ENCODE peak calls at places on chromosome 18, in seven cellular contexts. One of them, this sample, is unnamed.

GRCh38 chr18:47993409-47993808 is 63.0 kb upstream of the SMAD2 start:
- DNase-seq in pancreas: no peak
- DNase-seq in OCI-LY7: no peak
- DNase-seq in left ventricle myocardium inferior: no peak
- DNase-seq in GM06990: no peak
- DNase-seq in omental fat pad: no peak
- DNase-seq in progenitor cell of endocrine pancreas: no peak
- DNase-seq in this sample: no peak

GRCh38 chr18:48785686-48786470 is 164.9 kb downstream of the SMAD7 start:
- DNase-seq in pancreas: no peak
- DNase-seq in OCI-LY7: no peak
- DNase-seq in left ventricle myocardium inferior: peak; percentile 4
- DNase-seq in GM06990: no peak
- DNase-seq in omental fat pad: no peak
- DNase-seq in progenitor cell of endocrine pancreas: no peak
- DNase-seq in this sample: no peak

GRCh38 chr18:27185025-27185763 is at the start of gene CHST9:
- DNase-seq in pancreas: peak; percentile 63
- DNase-seq in OCI-LY7: no peak
- DNase-seq in left ventricle myocardium inferior: peak; percentile 46
- DNase-seq in GM06990: peak; percentile 1
- DNase-seq in omental fat pad: no peak
- DNase-seq in progenitor cell of endocrine pancreas: peak; percentile 43
- DNase-seq in this sample: no peak

GRCh38 chr18:5879479-5879882 is 15.8 kb downstream of the TMEM200C start:
- DNase-seq in pancreas: no peak
- DNase-seq in OCI-LY7: peak; percentile 22
- DNase-seq in left ventricle myocardium inferior: no peak
- DNase-seq in GM06990: no peak
- DNase-seq in omental fat pad: no peak
- DNase-seq in progenitor cell of endocrine pancreas: no peak
- DNase-seq in this sample: no peak

GRCh38 chr18:9237982-9238381 is 96.6 kb upstream of the TWSG1 start:
- DNase-seq in pancreas: no peak
- DNase-seq in OCI-LY7: no peak
- DNase-seq in left ventricle myocardium inferior: no peak
- DNase-seq in GM06990: no peak
- DNase-seq in omental fat pad: no peak
- DNase-seq in progenitor cell of endocrine pancreas: no peak
- DNase-seq in this sample: peak; percentile 19

GRCh38 chr18:323253-323622 is 55.4 kb upstream of the THOC1 start:
- DNase-seq in pancreas: no peak
- DNase-seq in OCI-LY7: no peak
- DNase-seq in left ventricle myocardium inferior: no peak
- DNase-seq in GM06990: no peak
- DNase-seq in omental fat pad: no peak
- DNase-seq in progenitor cell of endocrine pancreas: no peak
- DNase-seq in this sample: no peak

GRCh38 chr18:63947051-63947790 is 1.9 kb upstream of the HMSD start:
- DNase-seq in pancreas: no peak
- DNase-seq in OCI-LY7: no peak
- DNase-seq in left ventricle myocardium inferior: no peak
- DNase-seq in GM06990: no peak
- DNase-seq in omental fat pad: no peak
- DNase-seq in progenitor cell of endocrine pancreas: no peak
- DNase-seq in this sample: no peak

GRCh38 chr18:10013621-10014543 is 100.1 kb downstream of the VAPA start:
- DNase-seq in pancreas: no peak
- DNase-seq in OCI-LY7: peak; percentile 11
- DNase-seq in left ventricle myocardium inferior: peak; percentile 67
- DNase-seq in GM06990: no peak
- DNase-seq in omental fat pad: no peak
- DNase-seq in progenitor cell of endocrine pancreas: no peak
- DNase-seq in this sample: no peak

GRCh38 chr18:63339920-63340484 is 20.4 kb upstream of the BCL2 start:
- DNase-seq in pancreas: no peak
- DNase-seq in OCI-LY7: peak; percentile 45
- DNase-seq in left ventricle myocardium inferior: no peak
- DNase-seq in GM06990: no peak
- DNase-seq in omental fat pad: no peak
- DNase-seq in progenitor cell of endocrine pancreas: no peak
- DNase-seq in this sample: peak; percentile 54

GRCh38 chr18:10591891-10592290 is 66.1 kb downstream of the NAPG start:
- DNase-seq in pancreas: no peak
- DNase-seq in OCI-LY7: peak; percentile 1
- DNase-seq in left ventricle myocardium inferior: no peak
- DNase-seq in GM06990: peak; percentile 17
- DNase-seq in omental fat pad: no peak
- DNase-seq in progenitor cell of endocrine pancreas: no peak
- DNase-seq in this sample: no peak

GRCh38 chr18:11927497-11927896 is 19.4 kb upstream of the MPPE1 start:
- DNase-seq in pancreas: no peak
- DNase-seq in OCI-LY7: no peak
- DNase-seq in left ventricle myocardium inferior: no peak
- DNase-seq in GM06990: no peak
- DNase-seq in omental fat pad: no peak
- DNase-seq in progenitor cell of endocrine pancreas: no peak
- DNase-seq in this sample: no peak

GRCh38 chr18:8795586-8795985 is 90.2 kb downstream of the MTCL1 start:
- DNase-seq in pancreas: no peak
- DNase-seq in OCI-LY7: no peak
- DNase-seq in left ventricle myocardium inferior: no peak
- DNase-seq in GM06990: no peak
- DNase-seq in omental fat pad: no peak
- DNase-seq in progenitor cell of endocrine pancreas: no peak
- DNase-seq in this sample: no peak

GRCh38 chr18:44968336-44968735 is 287.6 kb downstream of the SETBP1 start:
- DNase-seq in pancreas: no peak
- DNase-seq in OCI-LY7: no peak
- DNase-seq in left ventricle myocardium inferior: no peak
- DNase-seq in GM06990: no peak
- DNase-seq in omental fat pad: no peak
- DNase-seq in progenitor cell of endocrine pancreas: no peak
- DNase-seq in this sample: no peak

GRCh38 chr18:44974174-44974573 is 293.5 kb downstream of the SETBP1 start:
- DNase-seq in pancreas: no peak
- DNase-seq in OCI-LY7: no peak
- DNase-seq in left ventricle myocardium inferior: no peak
- DNase-seq in GM06990: no peak
- DNase-seq in omental fat pad: no peak
- DNase-seq in progenitor cell of endocrine pancreas: no peak
- DNase-seq in this sample: no peak

GRCh38 chr18:44977856-44978255 is 297.2 kb downstream of the SETBP1 start:
- DNase-seq in pancreas: no peak
- DNase-seq in OCI-LY7: no peak
- DNase-seq in left ventricle myocardium inferior: no peak
- DNase-seq in GM06990: no peak
- DNase-seq in omental fat pad: no peak
- DNase-seq in progenitor cell of endocrine pancreas: no peak
- DNase-seq in this sample: no peak

GRCh38 chr18:44969214-44969842 is 288.6 kb downstream of the SETBP1 start:
- DNase-seq in pancreas: no peak
- DNase-seq in OCI-LY7: no peak
- DNase-seq in left ventricle myocardium inferior: no peak
- DNase-seq in GM06990: no peak
- DNase-seq in omental fat pad: no peak
- DNase-seq in progenitor cell of endocrine pancreas: no peak
- DNase-seq in this sample: no peak

DNA sequence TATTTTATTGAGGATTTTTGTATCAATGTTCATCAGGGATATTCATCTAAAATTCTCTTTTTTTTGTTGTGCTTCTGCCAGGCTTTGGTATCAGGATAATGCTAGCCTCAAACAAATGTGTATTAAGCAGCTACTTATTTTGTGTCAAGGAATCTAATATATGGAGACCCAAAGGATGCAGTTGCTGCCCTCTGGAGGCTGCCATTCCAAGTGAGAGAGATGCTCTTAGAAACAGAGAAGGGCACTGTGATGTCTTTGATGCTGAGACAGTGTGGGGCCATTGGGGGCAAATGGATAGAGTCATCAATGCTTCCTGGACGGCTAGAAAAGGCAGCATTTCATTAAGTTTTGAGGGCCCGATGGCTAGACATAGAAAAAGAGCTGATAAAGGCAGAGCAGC is 292.6 kb downstream of the SETBP1 start:
- DNase-seq in pancreas: no peak
- DNase-seq in OCI-LY7: peak; percentile 3
- DNase-seq in left ventricle myocardium inferior: no peak
- DNase-seq in GM06990: no peak
- DNase-seq in omental fat pad: no peak
- DNase-seq in progenitor cell of endocrine pancreas: no peak
- DNase-seq in this sample: no peak
- TF ChIP-seq CTCF in pancreas: no peak
- TF ChIP-seq CTCF in OCI-LY7: no peak
- TF ChIP-seq CTCF in left ventricle myocardium inferior: peak; percentile 39
- TF ChIP-seq CTCF in GM06990: peak; percentile 44
- TF ChIP-seq CTCF in omental fat pad: no peak
- TF ChIP-seq CTCF in progenitor cell of endocrine pancreas: no peak
- TF ChIP-seq CTCF in this sample: no peak

GRCh38 chr18:23921716-23922285 is 92.8 kb upstream of the TTC39C start:
- DNase-seq in pancreas: no peak
- DNase-seq in OCI-LY7: no peak
- DNase-seq in left ventricle myocardium inferior: no peak
- DNase-seq in GM06990: no peak
- DNase-seq in omental fat pad: no peak
- DNase-seq in progenitor cell of endocrine pancreas: no peak
- DNase-seq in this sample: no peak

GRCh38 chr18:23916338-23916737 is 98.2 kb upstream of the TTC39C start:
- DNase-seq in pancreas: no peak
- DNase-seq in OCI-LY7: no peak
- DNase-seq in left ventricle myocardium inferior: no peak
- DNase-seq in GM06990: no peak
- DNase-seq in omental fat pad: no peak
- DNase-seq in progenitor cell of endocrine pancreas: no peak
- DNase-seq in this sample: no peak

GRCh38 chr18:23920054-23920453 is 94.5 kb upstream of the TTC39C start:
- DNase-seq in pancreas: no peak
- DNase-seq in OCI-LY7: no peak
- DNase-seq in left ventricle myocardium inferior: no peak
- DNase-seq in GM06990: no peak
- DNase-seq in omental fat pad: no peak
- DNase-seq in progenitor cell of endocrine pancreas: no peak
- DNase-seq in this sample: no peak

GRCh38 chr18:23922939-23923338 is 91.6 kb upstream of the TTC39C start:
- DNase-seq in pancreas: no peak
- DNase-seq in OCI-LY7: no peak
- DNase-seq in left ventricle myocardium inferior: no peak
- DNase-seq in GM06990: no peak
- DNase-seq in omental fat pad: no peak
- DNase-seq in progenitor cell of endocrine pancreas: no peak
- DNase-seq in this sample: no peak

GRCh38 chr18:23918395-23919032 is 96.0 kb upstream of the TTC39C start:
- DNase-seq in pancreas: peak; percentile 52
- DNase-seq in OCI-LY7: peak; percentile 89
- DNase-seq in left ventricle myocardium inferior: peak; percentile 68
- DNase-seq in GM06990: no peak
- DNase-seq in omental fat pad: peak; percentile 93
- DNase-seq in progenitor cell of endocrine pancreas: peak; percentile 68
- DNase-seq in this sample: peak; percentile 95
- TF ChIP-seq CTCF in pancreas: peak; percentile 84
- TF ChIP-seq CTCF in OCI-LY7: peak; percentile 99
- TF ChIP-seq CTCF in left ventricle myocardium inferior: peak; percentile 91
- TF ChIP-seq CTCF in GM06990: peak; percentile 87
- TF ChIP-seq CTCF in omental fat pad: no peak
- TF ChIP-seq CTCF in progenitor cell of endocrine pancreas: peak; percentile 91
- TF ChIP-seq CTCF in this sample: peak; percentile 83

GRCh38 chr18:50338676-50339075 is 36.2 kb upstream of the SKA1 start:
- DNase-seq in pancreas: no peak
- DNase-seq in OCI-LY7: no peak
- DNase-seq in left ventricle myocardium inferior: no peak
- DNase-seq in GM06990: no peak
- DNase-seq in omental fat pad: no peak
- DNase-seq in progenitor cell of endocrine pancreas: no peak
- DNase-seq in this sample: no peak

GRCh38 chr18:50334546-50335152 is 40.2 kb upstream of the SKA1 start:
- DNase-seq in pancreas: no peak
- DNase-seq in OCI-LY7: peak; percentile 21
- DNase-seq in left ventricle myocardium inferior: no peak
- DNase-seq in GM06990: no peak
- DNase-seq in omental fat pad: no peak
- DNase-seq in progenitor cell of endocrine pancreas: no peak
- DNase-seq in this sample: no peak

GRCh38 chr18:50338122-50338521 is 36.7 kb upstream of the SKA1 start:
- DNase-seq in pancreas: no peak
- DNase-seq in OCI-LY7: no peak
- DNase-seq in left ventricle myocardium inferior: no peak
- DNase-seq in GM06990: no peak
- DNase-seq in omental fat pad: no peak
- DNase-seq in progenitor cell of endocrine pancreas: no peak
- DNase-seq in this sample: no peak

GRCh38 chr18:50341443-50341842 is 33.4 kb upstream of the SKA1 start:
- DNase-seq in pancreas: no peak
- DNase-seq in OCI-LY7: no peak
- DNase-seq in left ventricle myocardium inferior: no peak
- DNase-seq in GM06990: no peak
- DNase-seq in omental fat pad: no peak
- DNase-seq in progenitor cell of endocrine pancreas: no peak
- DNase-seq in this sample: no peak

DNA sequence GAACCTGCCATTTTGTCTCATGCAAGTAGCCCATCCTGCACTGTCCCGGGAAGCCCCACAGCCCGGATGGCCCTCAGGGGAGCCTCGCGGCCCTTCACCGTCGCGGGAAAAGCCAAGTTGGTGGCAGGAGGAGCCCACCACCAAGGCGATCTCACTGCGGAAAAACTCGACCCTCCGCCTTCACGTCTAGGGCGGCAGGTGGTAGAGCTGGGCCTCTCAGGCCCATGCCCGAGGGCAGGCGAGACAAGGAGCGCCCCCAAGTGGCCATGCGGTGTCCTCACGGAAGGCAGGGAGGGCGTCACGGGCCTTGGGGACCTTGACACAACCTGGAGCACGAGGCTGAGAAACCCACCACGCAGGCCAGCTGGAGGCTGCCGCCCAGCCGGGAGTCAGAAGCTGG is 34.8 kb upstream of the SKA1 start:
- DNase-seq in pancreas: no peak
- DNase-seq in OCI-LY7: no peak
- DNase-seq in left ventricle myocardium inferior: no peak
- DNase-seq in GM06990: no peak
- DNase-seq in omental fat pad: no peak
- DNase-seq in progenitor cell of endocrine pancreas: no peak
- DNase-seq in this sample: no peak
- TF ChIP-seq CTCF in pancreas: no peak
- TF ChIP-seq CTCF in OCI-LY7: peak; percentile 34
- TF ChIP-seq CTCF in left ventricle myocardium inferior: no peak
- TF ChIP-seq CTCF in GM06990: peak; percentile 37
- TF ChIP-seq CTCF in omental fat pad: no peak
- TF ChIP-seq CTCF in progenitor cell of endocrine pancreas: no peak
- TF ChIP-seq CTCF in this sample: no peak

DNA sequence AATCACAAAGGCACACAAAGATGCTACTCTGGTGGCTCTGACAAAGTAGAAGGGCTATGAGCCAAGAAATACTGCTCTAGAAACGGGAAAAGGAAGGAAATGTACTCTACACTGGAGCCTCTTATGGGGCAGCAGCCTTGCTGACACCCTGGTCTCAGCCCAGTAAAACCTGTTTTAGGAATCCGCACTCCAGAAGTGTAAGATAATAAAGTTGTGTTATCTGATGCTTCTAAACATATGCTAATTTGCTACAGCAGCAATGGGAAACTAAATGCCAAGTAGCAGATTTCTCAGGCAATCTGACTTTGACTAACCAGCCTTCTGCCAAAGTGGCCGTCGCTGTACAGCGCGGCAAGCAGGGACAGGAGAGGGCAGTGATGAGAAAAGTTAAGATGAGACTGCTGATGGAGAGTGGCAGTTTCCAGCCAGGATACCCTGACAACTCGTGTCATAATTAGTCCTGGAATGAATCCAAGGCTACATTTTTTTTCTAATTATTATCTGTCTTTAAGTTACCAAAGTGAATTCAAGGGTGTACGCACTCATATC is 99.0 kb downstream of the NETO1 start:
- DNase-seq in pancreas: no peak
- DNase-seq in OCI-LY7: no peak
- DNase-seq in left ventricle myocardium inferior: no peak
- DNase-seq in GM06990: no peak
- DNase-seq in omental fat pad: no peak
- DNase-seq in progenitor cell of endocrine pancreas: no peak
- DNase-seq in this sample: no peak
- TF ChIP-seq CTCF in pancreas: no peak
- TF ChIP-seq CTCF in OCI-LY7: no peak
- TF ChIP-seq CTCF in left ventricle myocardium inferior: no peak
- TF ChIP-seq CTCF in GM06990: no peak
- TF ChIP-seq CTCF in omental fat pad: no peak
- TF ChIP-seq CTCF in progenitor cell of endocrine pancreas: no peak
- TF ChIP-seq CTCF in this sample: no peak

This sample was measured in tibial nerve.